ENCODE peak calls at places on chromosome 22, in nine cellular contexts. R, B, O, Z, N, A, J, T and I are unnamed samples.

GRCh38 chr22:33865248-33865647 is 55.0 kb downstream of the LARGE1 start:
- DNase-seq in R (no peak), B (no peak), O (no peak), Z (no peak), N (no peak), A (no peak), J (no peak), T (no peak), I (no peak)

GRCh38 chr22:33519140-33519973 is 400.9 kb downstream of the LARGE1 start:
- DNase-seq in R (peak), B (no peak), O (no peak), Z (no peak), N (peak), A (peak), J (peak), T (peak), I (peak)

GRCh38 chr22:27461470-27461869 is 340.1 kb downstream of the MN1 start:
- DNase-seq in R (no peak), B (no peak), O (no peak), Z (no peak), N (peak), A (no peak), J (peak), T (peak), I (no peak)

GRCh38 chr22:25702046-25702445 is 39.9 kb upstream of the MYO18B start:
- DNase-seq in R (no peak), B (no peak), O (no peak), Z (no peak), N (peak), A (peak), J (no peak), T (no peak), I (no peak)

GRCh38 chr22:37514526-37515051 is 4.6 kb downstream of the CARD10 start:
- DNase-seq in R (no peak), B (no peak), O (no peak), Z (no peak), N (no peak), A (no peak), J (no peak), T (no peak), I (no peak)

GRCh38 chr22:46033256-46034200 is 56.6 kb upstream of the WNT7B start:
- DNase-seq in R (no peak), B (peak), O (no peak), Z (no peak), N (peak), A (no peak), J (no peak), T (no peak), I (peak)

GRCh38 chr22:26903030-26903856 is 245.9 kb downstream of the MIAT start:
- DNase-seq in R (no peak), B (no peak), O (no peak), Z (no peak), N (no peak), A (no peak), J (peak), T (peak), I (peak)

GRCh38 chr22:38290347-38290746 is 17.5 kb upstream of the TMEM184B start:
- DNase-seq in R (peak), B (no peak), O (no peak), Z (no peak), N (no peak), A (no peak), J (no peak), T (peak), I (peak)